ENCODE peak calls at places on chromosomes 13 and 19, in eight cellular contexts. One of them, this sample, is unnamed.
A peak's percentile ranks its signal among the peaks of the same experiment; 100 is the strongest.

GRCh38 chr13:42545842-42546241 is 28.1 kb upstream of the TNFSF11 start:
- DNase-seq in fibroblast of lung: no peak
- DNase-seq in upper lobe of right lung: no peak
- DNase-seq in heart right ventricle: no peak
- DNase-seq in bronchial epithelial cell: no peak
- DNase-seq in cardiac fibroblast: no peak
- DNase-seq in AG10803: no peak
- DNase-seq in neural progenitor cell: peak; percentile 21
- DNase-seq in this sample: no peak

GRCh38 chr19:37926255-37926654 is 19.2 kb downstream of the SIPA1L3 start:
- DNase-seq in fibroblast of lung: no peak
- DNase-seq in upper lobe of right lung: no peak
- DNase-seq in heart right ventricle: no peak
- DNase-seq in bronchial epithelial cell: no peak
- DNase-seq in cardiac fibroblast: no peak
- DNase-seq in AG10803: no peak
- DNase-seq in neural progenitor cell: no peak
- DNase-seq in this sample: no peak

GRCh38 chr13:92365904-92366303 is 860.7 kb upstream of the GPC6 start:
- DNase-seq in fibroblast of lung: no peak
- DNase-seq in upper lobe of right lung: no peak
- DNase-seq in heart right ventricle: no peak
- DNase-seq in bronchial epithelial cell: no peak
- DNase-seq in cardiac fibroblast: no peak
- DNase-seq in AG10803: no peak
- DNase-seq in neural progenitor cell: no peak
- DNase-seq in this sample: no peak

GRCh38 chr19:41808663-41809566 is 12.5 kb downstream of the CEACAM3 start:
- DNase-seq in fibroblast of lung: no peak
- DNase-seq in upper lobe of right lung: peak; percentile 65
- DNase-seq in heart right ventricle: peak; percentile 11
- DNase-seq in bronchial epithelial cell: no peak
- DNase-seq in cardiac fibroblast: no peak
- DNase-seq in AG10803: no peak
- DNase-seq in neural progenitor cell: no peak
- DNase-seq in this sample: no peak

GRCh38 chr19:31185261-31185660 is 164.0 kb downstream of the TSHZ3 start:
- DNase-seq in fibroblast of lung: no peak
- DNase-seq in upper lobe of right lung: no peak
- DNase-seq in heart right ventricle: no peak
- DNase-seq in bronchial epithelial cell: no peak
- DNase-seq in cardiac fibroblast: peak; percentile 4
- DNase-seq in AG10803: no peak
- DNase-seq in neural progenitor cell: peak; percentile 9
- DNase-seq in this sample: no peak

GRCh38 chr19:38370299-38370698 is 4.1 kb upstream of the PSMD8 start:
- DNase-seq in fibroblast of lung: no peak
- DNase-seq in upper lobe of right lung: no peak
- DNase-seq in heart right ventricle: no peak
- DNase-seq in bronchial epithelial cell: no peak
- DNase-seq in cardiac fibroblast: no peak
- DNase-seq in AG10803: no peak
- DNase-seq in neural progenitor cell: no peak
- DNase-seq in this sample: no peak

GRCh38 chr19:6172074-6172863 is 36.8 kb downstream of the ACSBG2 start:
- DNase-seq in fibroblast of lung: no peak
- DNase-seq in upper lobe of right lung: no peak
- DNase-seq in heart right ventricle: no peak
- DNase-seq in bronchial epithelial cell: no peak
- DNase-seq in cardiac fibroblast: no peak
- DNase-seq in AG10803: peak; percentile 12
- DNase-seq in neural progenitor cell: no peak
- DNase-seq in this sample: no peak

GRCh38 chr13:113801289-113801961 is 42.4 kb downstream of the TMEM255B start:
- DNase-seq in fibroblast of lung: no peak
- DNase-seq in upper lobe of right lung: peak; percentile 52
- DNase-seq in heart right ventricle: no peak
- DNase-seq in bronchial epithelial cell: no peak
- DNase-seq in cardiac fibroblast: no peak
- DNase-seq in AG10803: no peak
- DNase-seq in neural progenitor cell: no peak
- DNase-seq in this sample: no peak

GRCh38 chr13:39602277-39602613 is 748 bp downstream of the LHFPL6 start:
- DNase-seq in fibroblast of lung: no peak
- DNase-seq in upper lobe of right lung: no peak
- DNase-seq in heart right ventricle: no peak
- DNase-seq in bronchial epithelial cell: no peak
- DNase-seq in cardiac fibroblast: no peak
- DNase-seq in AG10803: no peak
- DNase-seq in neural progenitor cell: no peak
- DNase-seq in this sample: no peak

GRCh38 chr19:20565321-20566018 is at the start of gene ZNF737:
- DNase-seq in fibroblast of lung: peak; percentile 93
- DNase-seq in upper lobe of right lung: peak; percentile 96
- DNase-seq in heart right ventricle: peak; percentile 97
- DNase-seq in bronchial epithelial cell: peak; percentile 87
- DNase-seq in cardiac fibroblast: peak; percentile 96
- DNase-seq in AG10803: peak; percentile 90
- DNase-seq in neural progenitor cell: peak; percentile 98
- DNase-seq in this sample: peak; percentile 97

GRCh38 chr13:41054212-41054877 is 7.0 kb upstream of the WBP4 start:
- DNase-seq in fibroblast of lung: peak; percentile 66
- DNase-seq in upper lobe of right lung: no peak
- DNase-seq in heart right ventricle: no peak
- DNase-seq in bronchial epithelial cell: peak; percentile 56
- DNase-seq in cardiac fibroblast: peak; percentile 65
- DNase-seq in AG10803: peak; percentile 72
- DNase-seq in neural progenitor cell: peak; percentile 57
- DNase-seq in this sample: peak; percentile 46

GRCh38 chr19:11239377-11240000 is at the start of gene ANGPTL8:
- DNase-seq in fibroblast of lung: no peak
- DNase-seq in upper lobe of right lung: no peak
- DNase-seq in heart right ventricle: no peak
- DNase-seq in bronchial epithelial cell: no peak
- DNase-seq in cardiac fibroblast: no peak
- DNase-seq in AG10803: no peak
- DNase-seq in neural progenitor cell: no peak
- DNase-seq in this sample: no peak

GRCh38 chr19:39582891-39583625 is 19.3 kb upstream of the LGALS13 start:
- DNase-seq in fibroblast of lung: no peak
- DNase-seq in upper lobe of right lung: no peak
- DNase-seq in heart right ventricle: no peak
- DNase-seq in bronchial epithelial cell: peak; percentile 13
- DNase-seq in cardiac fibroblast: no peak
- DNase-seq in AG10803: no peak
- DNase-seq in neural progenitor cell: no peak
- DNase-seq in this sample: no peak

GRCh38 chr13:113920173-113920572 is 53.7 kb downstream of the C13orf46 start:
- DNase-seq in fibroblast of lung: no peak
- DNase-seq in upper lobe of right lung: no peak
- DNase-seq in heart right ventricle: no peak
- DNase-seq in bronchial epithelial cell: no peak
- DNase-seq in cardiac fibroblast: no peak
- DNase-seq in AG10803: peak; percentile 42
- DNase-seq in neural progenitor cell: no peak
- DNase-seq in this sample: no peak

GRCh38 chr13:75687145-75687763 is 51.1 kb downstream of the LMO7 start:
- DNase-seq in fibroblast of lung: peak; percentile 43
- DNase-seq in upper lobe of right lung: no peak
- DNase-seq in heart right ventricle: no peak
- DNase-seq in bronchial epithelial cell: peak; percentile 70
- DNase-seq in cardiac fibroblast: peak; percentile 72
- DNase-seq in AG10803: peak; percentile 56
- DNase-seq in neural progenitor cell: peak; percentile 28
- DNase-seq in this sample: peak; percentile 34

GRCh38 chr13:41568990-41569387 is 111.6 kb downstream of the RGCC start:
- DNase-seq in fibroblast of lung: peak; percentile 82
- DNase-seq in upper lobe of right lung: no peak
- DNase-seq in heart right ventricle: no peak
- DNase-seq in bronchial epithelial cell: no peak
- DNase-seq in cardiac fibroblast: peak; percentile 79
- DNase-seq in AG10803: peak; percentile 79
- DNase-seq in neural progenitor cell: no peak
- DNase-seq in this sample: peak; percentile 80

GRCh38 chr13:25046985-25047660 is 48.8 kb upstream of the PABPC3 start:
- DNase-seq in fibroblast of lung: peak; percentile 49
- DNase-seq in upper lobe of right lung: no peak
- DNase-seq in heart right ventricle: no peak
- DNase-seq in bronchial epithelial cell: peak; percentile 7
- DNase-seq in cardiac fibroblast: peak; percentile 14
- DNase-seq in AG10803: peak; percentile 12
- DNase-seq in neural progenitor cell: peak; percentile 83
- DNase-seq in this sample: peak; percentile 58

GRCh38 chr19:10797078-10797477 is 38.9 kb downstream of the TMED1 start:
- DNase-seq in fibroblast of lung: no peak
- DNase-seq in upper lobe of right lung: no peak
- DNase-seq in heart right ventricle: no peak
- DNase-seq in bronchial epithelial cell: no peak
- DNase-seq in cardiac fibroblast: no peak
- DNase-seq in AG10803: no peak
- DNase-seq in neural progenitor cell: no peak
- DNase-seq in this sample: no peak

GRCh38 chr13:22040810-22041364 is 370.0 kb downstream of the FGF9 start:
- DNase-seq in fibroblast of lung: no peak
- DNase-seq in upper lobe of right lung: no peak
- DNase-seq in heart right ventricle: no peak
- DNase-seq in bronchial epithelial cell: peak; percentile 20
- DNase-seq in cardiac fibroblast: no peak
- DNase-seq in AG10803: no peak
- DNase-seq in neural progenitor cell: peak; percentile 25
- DNase-seq in this sample: no peak

GRCh38 chr19:28744943-28745342 is 468.0 kb downstream of the UQCRFS1 start:
- DNase-seq in fibroblast of lung: no peak
- DNase-seq in upper lobe of right lung: no peak
- DNase-seq in heart right ventricle: no peak
- DNase-seq in bronchial epithelial cell: no peak
- DNase-seq in cardiac fibroblast: no peak
- DNase-seq in AG10803: no peak
- DNase-seq in neural progenitor cell: peak; percentile 48
- DNase-seq in this sample: no peak

GRCh38 chr13:40666905-40667621 is 622 bp upstream of the FOXO1 start:
- DNase-seq in fibroblast of lung: no peak
- DNase-seq in upper lobe of right lung: peak; percentile 89
- DNase-seq in heart right ventricle: peak; percentile 35
- DNase-seq in bronchial epithelial cell: no peak
- DNase-seq in cardiac fibroblast: no peak
- DNase-seq in AG10803: no peak
- DNase-seq in neural progenitor cell: peak; percentile 84
- DNase-seq in this sample: no peak

GRCh38 chr19:10760268-10760944 is 42.5 kb downstream of the DNM2 start:
- DNase-seq in fibroblast of lung: peak; percentile 56
- DNase-seq in upper lobe of right lung: no peak
- DNase-seq in heart right ventricle: no peak
- DNase-seq in bronchial epithelial cell: no peak
- DNase-seq in cardiac fibroblast: no peak
- DNase-seq in AG10803: no peak
- DNase-seq in neural progenitor cell: no peak
- DNase-seq in this sample: peak; percentile 37

GRCh38 chr19:38695319-38695683 is 47.9 kb downstream of the ACTN4 start:
- DNase-seq in fibroblast of lung: no peak
- DNase-seq in upper lobe of right lung: peak; percentile 54
- DNase-seq in heart right ventricle: no peak
- DNase-seq in bronchial epithelial cell: no peak
- DNase-seq in cardiac fibroblast: no peak
- DNase-seq in AG10803: no peak
- DNase-seq in neural progenitor cell: no peak
- DNase-seq in this sample: no peak

GRCh38 chr13:110525328-110526319 is 35.9 kb downstream of the RAB20 start:
- DNase-seq in fibroblast of lung: no peak
- DNase-seq in upper lobe of right lung: peak; percentile 76
- DNase-seq in heart right ventricle: peak; percentile 54
- DNase-seq in bronchial epithelial cell: no peak
- DNase-seq in cardiac fibroblast: no peak
- DNase-seq in AG10803: no peak
- DNase-seq in neural progenitor cell: no peak
- DNase-seq in this sample: no peak
- TF ChIP-seq CTCF in fibroblast of lung: no peak
- TF ChIP-seq CTCF in upper lobe of right lung: no peak
- TF ChIP-seq CTCF in heart right ventricle: no peak
- TF ChIP-seq CTCF in bronchial epithelial cell: no peak
- TF ChIP-seq CTCF in cardiac fibroblast: no peak
- TF ChIP-seq CTCF in AG10803: no peak
- TF ChIP-seq CTCF in neural progenitor cell: no peak
- TF ChIP-seq CTCF in this sample: no peak

DNA sequence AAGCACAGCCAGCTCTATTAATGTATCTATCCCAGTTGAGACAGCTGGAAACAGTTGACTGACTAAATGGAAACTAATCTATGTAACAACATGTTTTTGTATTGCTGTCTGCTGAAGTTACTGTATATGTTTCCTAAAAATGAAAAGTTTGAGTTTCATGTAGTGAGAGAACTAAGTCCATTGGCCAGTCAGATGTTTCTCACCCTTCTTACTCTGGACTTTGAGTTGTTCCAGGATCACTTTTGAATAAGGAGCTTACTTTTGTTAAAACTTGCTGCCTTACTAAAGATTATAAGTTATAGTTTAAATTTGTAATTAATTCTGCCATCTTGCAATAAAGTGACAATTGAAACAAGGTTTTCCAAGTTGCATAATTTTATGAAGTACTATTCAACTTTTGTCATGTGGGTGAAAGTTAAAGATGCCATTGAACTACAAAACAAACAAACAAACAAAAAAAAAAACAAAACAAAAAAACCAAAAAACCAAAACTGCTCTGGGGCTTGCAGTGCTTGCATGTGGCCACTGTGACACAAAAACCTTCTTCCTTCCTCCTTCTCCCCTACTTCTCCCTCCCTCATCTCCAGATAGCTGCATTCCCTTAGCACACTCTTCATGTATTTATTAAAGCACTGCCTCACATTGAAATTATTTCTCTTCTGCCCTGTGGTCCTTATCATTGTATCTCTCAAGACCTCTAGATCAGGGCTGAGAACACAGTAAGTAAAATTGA is 15.3 kb downstream of the WDFY2 start:
- DNase-seq in fibroblast of lung: no peak
- DNase-seq in upper lobe of right lung: no peak
- DNase-seq in heart right ventricle: no peak
- DNase-seq in bronchial epithelial cell: no peak
- DNase-seq in cardiac fibroblast: no peak
- DNase-seq in AG10803: no peak
- DNase-seq in neural progenitor cell: no peak
- DNase-seq in this sample: no peak
- H3K4me3 ChIP-seq in fibroblast of lung: no peak overlapping the region
- H3K4me3 ChIP-seq in upper lobe of right lung: no peak overlapping the region
- H3K4me3 ChIP-seq in heart right ventricle: no peak overlapping the region
- H3K4me3 ChIP-seq in bronchial epithelial cell: no peak overlapping the region
- H3K4me3 ChIP-seq in cardiac fibroblast: no peak overlapping the region
- H3K4me3 ChIP-seq in AG10803: no peak overlapping the region
- H3K4me3 ChIP-seq in neural progenitor cell: no peak overlapping the region
- H3K4me3 ChIP-seq in this sample: no peak overlapping the region

GRCh38 chr19:58400916-58401824 is 5.7 kb downstream of the RNF225 start:
- DNase-seq in fibroblast of lung: peak; percentile 99
- DNase-seq in upper lobe of right lung: peak; percentile 100
- DNase-seq in heart right ventricle: peak; percentile 99
- DNase-seq in bronchial epithelial cell: peak; percentile 98
- DNase-seq in cardiac fibroblast: peak; percentile 100
- DNase-seq in AG10803: peak; percentile 99
- DNase-seq in neural progenitor cell: peak; percentile 100
- DNase-seq in this sample: peak; percentile 100
- TF ChIP-seq CTCF in fibroblast of lung: no peak
- TF ChIP-seq CTCF in upper lobe of right lung: no peak
- TF ChIP-seq CTCF in heart right ventricle: no peak
- TF ChIP-seq CTCF in bronchial epithelial cell: peak; percentile 16
- TF ChIP-seq CTCF in cardiac fibroblast: no peak
- TF ChIP-seq CTCF in AG10803: no peak
- TF ChIP-seq CTCF in neural progenitor cell: no peak
- TF ChIP-seq CTCF in this sample: no peak

GRCh38 chr19:47049307-47049700 is 880 bp upstream of the TMEM160 start:
- DNase-seq in fibroblast of lung: peak; percentile 74
- DNase-seq in upper lobe of right lung: no peak
- DNase-seq in heart right ventricle: no peak
- DNase-seq in bronchial epithelial cell: peak; percentile 12
- DNase-seq in cardiac fibroblast: peak; percentile 47
- DNase-seq in AG10803: peak; percentile 84
- DNase-seq in neural progenitor cell: peak; percentile 27
- DNase-seq in this sample: peak; percentile 35
- H3K4me3 ChIP-seq in fibroblast of lung: no peak overlapping the region
- H3K4me3 ChIP-seq in upper lobe of right lung: peak overlapping the region; percentile 99
- H3K4me3 ChIP-seq in heart right ventricle: no peak overlapping the region
- H3K4me3 ChIP-seq in bronchial epithelial cell: no peak overlapping the region
- H3K4me3 ChIP-seq in cardiac fibroblast: no peak overlapping the region
- H3K4me3 ChIP-seq in AG10803: no peak overlapping the region
- H3K4me3 ChIP-seq in neural progenitor cell: peak overlapping the region; percentile 40
- H3K4me3 ChIP-seq in this sample: no peak overlapping the region